ENCODE peak calls at places on chromosomes 5 and 9, in four cellular contexts. L is CD8-positive, alpha-beta T cell; Q is GM10248; V is fibroblast of the aortic adventitia. P is an unnamed sample.

GRCh38 chr9:122360891-122361290 is 9.9 kb upstream of the PTGS1 start:
- DNase-seq in L (no peak), Q (no peak), V (peak), P (no peak)

GRCh38 chr9:128072144-128073021 is 4.4 kb downstream of the SLC25A25 start:
- DNase-seq in L (peak), Q (peak), V (peak), P (no peak)

GRCh38 chr5:110727025-110727314 is 499 bp upstream of the TMEM232 start:
- DNase-seq in L (no peak), Q (no peak), V (no peak), P (no peak)

GRCh38 chr9:126203313-126203712 is 123.3 kb upstream of the MVB12B start:
- DNase-seq in L (no peak), Q (no peak), V (no peak), P (no peak)

GRCh38 chr9:84969084-84969483 is 299.6 kb downstream of the NTRK2 start:
- DNase-seq in L (no peak), Q (no peak), V (no peak), P (no peak)

GRCh38 chr5:148912714-148913398 is 86.4 kb downstream of the ADRB2 start:
- DNase-seq in L (no peak), Q (no peak), V (peak), P (no peak)

GRCh38 chr5:10839916-10840599 is 79.0 kb upstream of the DAP start:
- DNase-seq in L (no peak), Q (no peak), V (no peak), P (no peak)

GRCh38 chr5:141597394-141597793 is 21.4 kb downstream of the DIAPH1 start:
- DNase-seq in L (no peak), Q (no peak), V (no peak), P (no peak)

GRCh38 chr9:109816490-109816889 is 36.5 kb downstream of the PALM2AKAP2 start:
- DNase-seq in L (no peak), Q (no peak), V (peak), P (no peak)

GRCh38 chr5:101102506-101102905 is 199.4 kb upstream of the ST8SIA4 start:
- DNase-seq in L (no peak), Q (no peak), V (no peak), P (no peak)

GRCh38 chr5:149212203-149212951 is 59.3 kb upstream of the AFAP1L1 start:
- DNase-seq in L (no peak), Q (no peak), V (peak), P (no peak)

GRCh38 chr5:157222506-157223230 is 42.0 kb downstream of the ITK start:
- DNase-seq in L (peak), Q (no peak), V (peak), P (no peak)

GRCh38 chr9:92730897-92731296 is 33.7 kb downstream of the BICD2 start:
- DNase-seq in L (no peak), Q (no peak), V (no peak), P (no peak)

GRCh38 chr5:109903061-109903460 is 213.3 kb downstream of the MAN2A1 start:
- DNase-seq in L (no peak), Q (no peak), V (no peak), P (no peak)

GRCh38 chr9:28648723-28649122 is 1075.4 kb upstream of the C9orf72 start:
- DNase-seq in L (no peak), Q (no peak), V (no peak), P (no peak)

GRCh38 chr9:135857371-135857786 is 50.0 kb downstream of the CAMSAP1 start:
- DNase-seq in L (no peak), Q (no peak), V (peak), P (no peak)

GRCh38 chr9:107340920-107341632 is 58.0 kb downstream of the RAD23B start:
- DNase-seq in L (peak), Q (peak), V (peak), P (peak)

GRCh38 chr9:6355728-6356127 is 27.6 kb downstream of the TPD52L3 start:
- DNase-seq in L (no peak), Q (peak), V (peak), P (no peak)

GRCh38 chr5:149838881-149839739 is 105.5 kb downstream of the PDE6A start:
- DNase-seq in L (no peak), Q (no peak), V (peak), P (no peak)

GRCh38 chr9:134213508-134214394 is 49.4 kb upstream of the RNU6ATAC start:
- DNase-seq in L (no peak), Q (no peak), V (no peak), P (no peak)

GRCh38 chr5:40430112-40430725 is 249.5 kb upstream of the PTGER4 start:
- DNase-seq in L (no peak), Q (no peak), V (no peak), P (no peak)

GRCh38 chr9:126306071-126306647 is 20.5 kb upstream of the MVB12B start:
- DNase-seq in L (no peak), Q (no peak), V (no peak), P (no peak)

GRCh38 chr5:169974121-169974770 is 6.0 kb downstream of the INSYN2B start:
- DNase-seq in L (no peak), Q (no peak), V (no peak), P (no peak)

GRCh38 chr5:177496111-177497010 is 1.0 kb downstream of the PDLIM7 start:
- DNase-seq in L (no peak), Q (peak), V (peak), P (peak)

GRCh38 chr9:83582026-83582425 is 40.9 kb upstream of the IDNK start:
- DNase-seq in L (no peak), Q (no peak), V (peak), P (no peak)

GRCh38 chr9:21398955-21399489 is 9.9 kb upstream of the IFNA8 start:
- DNase-seq in L (no peak), Q (no peak), V (no peak), P (no peak)

GRCh38 chr9:21392270-21392669 is 7.1 kb upstream of the IFNA2 start:
- DNase-seq in L (no peak), Q (no peak), V (no peak), P (peak)

GRCh38 chr9:21395778-21396717 is 10.8 kb upstream of the IFNA2 start:
- DNase-seq in L (peak), Q (peak), V (peak), P (peak)
- TF ChIP-seq CTCF in L (peak), Q (peak), V (peak), P (peak)

GRCh38 chr9:22005700-22006605 is 3.2 kb downstream of the CDKN2B start:
- DNase-seq in L (no peak), Q (no peak), V (peak), P (peak)

GRCh38 chr9:22009563-22009867 is 410 bp upstream of the CDKN2B start:
- DNase-seq in L (no peak), Q (no peak), V (no peak), P (no peak)

GRCh38 chr9:22010881-22011625 is 1.9 kb upstream of the CDKN2B start:
- DNase-seq in L (no peak), Q (no peak), V (peak), P (peak)

GRCh38 chr9:22005083-22005699 is 3.9 kb downstream of the CDKN2B start:
- DNase-seq in L (no peak), Q (no peak), V (peak), P (peak)

GRCh38 chr9:22008662-22009562 is at the start of gene CDKN2B:
- DNase-seq in L (peak), Q (peak), V (peak), P (peak)
- TF ChIP-seq CTCF in L (peak), Q (peak), V (peak), P (peak)

GRCh38 chr5:63127054-63127453 is 548.4 kb downstream of the LRRC70 start:
- DNase-seq in L (no peak), Q (no peak), V (peak), P (no peak)

GRCh38 chr5:63121471-63121870 is 542.9 kb downstream of the LRRC70 start:
- DNase-seq in L (no peak), Q (no peak), V (no peak), P (no peak)

GRCh38 chr5:63125392-63125791 is 546.8 kb downstream of the LRRC70 start:
- DNase-seq in L (no peak), Q (no peak), V (no peak), P (no peak)

GRCh38 chr5:63128018-63128417 is 549.4 kb downstream of the LRRC70 start:
- DNase-seq in L (no peak), Q (no peak), V (no peak), P (no peak)

DNA sequence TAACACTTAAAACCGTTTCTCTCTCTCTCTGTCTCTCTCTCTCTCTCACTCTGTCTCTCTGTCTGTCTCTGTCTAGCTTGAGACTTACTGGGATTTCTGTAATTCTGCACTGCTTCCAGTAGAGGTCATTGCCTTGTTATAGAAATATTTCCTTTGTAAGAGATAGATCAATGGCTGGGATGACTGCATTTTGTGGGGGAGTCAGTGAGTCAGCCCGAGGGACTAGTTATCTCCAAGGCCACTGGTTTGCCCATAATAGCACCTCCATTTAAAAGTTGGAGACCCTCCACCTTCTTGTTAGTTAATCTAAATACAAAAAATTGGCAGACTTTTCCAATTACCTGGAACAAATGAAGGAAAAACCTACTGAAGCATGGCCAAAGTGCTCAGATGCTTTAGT is 547.2 kb downstream of the LRRC70 start:
- DNase-seq in L (no peak), Q (peak), V (peak), P (no peak)
- TF ChIP-seq CTCF in L (no peak), Q (peak), V (peak), P (no peak)

GRCh38 chr9:118594428-118594827 is 774.8 kb downstream of the BRINP1 start:
- DNase-seq in L (no peak), Q (no peak), V (no peak), P (no peak)

GRCh38 chr9:118596374-118597015 is 772.7 kb downstream of the BRINP1 start:
- DNase-seq in L (no peak), Q (no peak), V (no peak), P (no peak)

GRCh38 chr9:118595719-118596305 is 773.4 kb downstream of the BRINP1 start:
- DNase-seq in L (no peak), Q (no peak), V (peak), P (peak)
- TF ChIP-seq CTCF in L (no peak), Q (peak), V (peak), P (no peak)